ENCODE peak calls at places on chromosomes 11 and 22, in six cellular contexts. E, D, A, W, H and V are unnamed samples.
A peak's percentile ranks its signal among the peaks of the same experiment; 100 is the strongest.

GRCh38 chr11:63906585-63906984 is 10.4 kb downstream of the RCOR2 start:
- DNase-seq in W (peak; percentile 33), E (no peak), D (peak; percentile 70), H (no peak), A (no peak), V (no peak)

GRCh38 chr11:47184711-47185304 is 1.4 kb downstream of the PACSIN3 start:
- DNase-seq in E (no peak), A (no peak), D (peak; percentile 17), W (peak; percentile 33), H (no peak), V (no peak)

GRCh38 chr11:43825217-43825816 is 55.3 kb upstream of the ALKBH3 start:
- DNase-seq in W (peak; percentile 58), E (no peak), A (peak; percentile 28), D (peak; percentile 72), H (no peak), V (no peak)

GRCh38 chr11:116199182-116199581 is 573.6 kb downstream of the BUD13 start:
- DNase-seq in H (no peak), A (no peak), E (peak; percentile 77), W (no peak), D (no peak), V (no peak)

GRCh38 chr22:21449531-21450319 is 17.5 kb upstream of the TMEM191C start:
- DNase-seq in D (no peak), W (no peak), A (peak; percentile 12), H (no peak), E (no peak), V (no peak)

GRCh38 chr11:110490886-110491285 is 61.1 kb downstream of the FDX1 start:
- DNase-seq in A (no peak), H (peak; percentile 35), D (no peak), W (peak; percentile 87), E (no peak), V (no peak)

GRCh38 chr11:65793144-65793581 is 6.3 kb downstream of the OVOL1 start:
- DNase-seq in W (no peak), D (no peak), A (no peak), E (peak; percentile 49), H (no peak), V (no peak)

GRCh38 chr11:16967347-16967662 is 46.9 kb downstream of the PLEKHA7 start:
- DNase-seq in E (no peak), W (no peak), H (no peak), A (no peak), D (no peak), V (no peak)

GRCh38 chr11:88363566-88364169 is 26.1 kb upstream of the CTSC start:
- DNase-seq in A (no peak), E (no peak), W (peak; percentile 68), D (no peak), H (no peak), V (no peak)

GRCh38 chr11:28529540-28530410 is 421.6 kb downstream of the METTL15 start:
- DNase-seq in W (peak; percentile 88), D (peak; percentile 74), E (no peak), H (no peak), A (no peak), V (peak; percentile 47)

GRCh38 chr11:112219476-112220232 is 6.6 kb upstream of the PTS start:
- DNase-seq in D (peak; percentile 74), H (no peak), E (no peak), A (peak; percentile 58), W (peak; percentile 87), V (peak; percentile 47)

GRCh38 chr22:26618487-26618886 is 660 bp upstream of the CRYBB1 start:
- DNase-seq in D (no peak), H (no peak), W (no peak), E (no peak), A (no peak), V (no peak)

GRCh38 chr11:63608353-63609345 is 5.6 kb downstream of the PLAAT3 start:
- DNase-seq in A (no peak), D (no peak), H (peak; percentile 9), W (peak; percentile 86), E (no peak), V (peak; percentile 70)

GRCh38 chr11:79314906-79315689 is 125.7 kb downstream of the TENM4 start:
- DNase-seq in A (no peak), H (no peak), E (no peak), W (peak; percentile 19), D (peak; percentile 82), V (no peak)

GRCh38 chr11:24163146-24163545 is 333.7 kb upstream of the LUZP2 start:
- DNase-seq in W (no peak), E (no peak), H (no peak), A (no peak), D (no peak), V (no peak)

GRCh38 chr22:22720201-22720723 is 75.8 kb downstream of the GGTLC2 start:
- DNase-seq in E (no peak), H (no peak), A (no peak), D (peak; percentile 77), W (peak; percentile 76), V (no peak)
- H3K4me3 ChIP-seq in E (no peak overlapping the region), H (no peak overlapping the region), A (no peak overlapping the region), D (no peak overlapping the region), W (no peak overlapping the region), V (no peak overlapping the region)

DNA sequence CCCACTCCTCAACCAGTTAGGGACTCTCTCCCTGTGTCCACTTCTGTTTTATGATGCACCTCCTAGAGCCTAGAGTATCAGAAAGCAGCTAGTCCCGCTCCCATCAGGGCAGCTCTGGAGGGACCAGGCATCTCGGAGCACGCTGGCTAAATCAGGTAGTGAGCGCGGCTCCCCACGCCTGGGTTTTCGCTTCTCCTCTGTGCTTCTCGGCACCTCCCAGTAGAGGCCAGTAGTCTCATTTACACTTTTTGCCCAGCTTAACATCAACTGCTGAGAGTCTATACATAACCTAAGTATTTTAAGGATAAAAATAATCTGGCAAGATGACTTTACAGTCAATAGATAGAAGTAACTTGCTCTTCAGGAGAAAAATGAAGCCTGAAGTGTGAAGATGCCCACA is 473.8 kb downstream of the OPCML start:
- DNase-seq in E (no peak), A (no peak), H (no peak), W (no peak), D (peak; percentile 62), V (no peak)
- TF ChIP-seq CTCF in E (no peak), A (no peak), H (no peak), W (no peak), D (peak; percentile 37), V (no peak)

DNA sequence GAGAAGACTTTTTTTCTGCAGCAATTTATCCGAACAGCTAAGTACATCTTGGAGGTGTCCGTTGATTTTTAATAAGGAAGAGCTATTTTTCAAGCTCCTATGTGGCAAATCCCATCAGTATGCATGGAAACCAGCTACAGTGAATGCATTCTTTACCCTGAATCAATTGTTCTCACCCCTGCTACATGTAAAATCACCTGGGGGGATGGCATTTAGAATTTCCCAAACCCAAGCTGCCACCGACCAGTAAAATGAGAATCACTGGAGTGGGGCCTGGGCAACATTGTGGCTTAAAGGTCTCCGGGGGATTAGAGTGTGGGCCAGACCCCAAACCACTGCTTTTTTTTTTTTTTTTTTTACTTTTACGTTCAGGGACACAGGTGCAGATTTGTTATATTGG is 2.8 kb upstream of the ZNF195 start:
- DNase-seq in H (no peak), E (no peak), D (peak; percentile 45), A (no peak), W (no peak), V (no peak)
- H3K4me3 ChIP-seq in H (no peak overlapping the region), E (no peak overlapping the region), D (peak overlapping the region; percentile 84), A (no peak overlapping the region), W (no peak overlapping the region), V (no peak overlapping the region)

GRCh38 chr11:117643606-117644300 is 153.3 kb downstream of the DSCAML1 start:
- DNase-seq in H (no peak), E (no peak), A (no peak), W (no peak), D (no peak), V (no peak)
- TF ChIP-seq CTCF in H (no peak), E (no peak), A (no peak), W (no peak), D (no peak), V (no peak)

GRCh38 chr11:102561636-102562035 is 31.1 kb upstream of the MMP7 start:
- DNase-seq in W (no peak), D (no peak), H (no peak), A (no peak), E (no peak), V (no peak)
- H3K4me3 ChIP-seq in W (no peak overlapping the region), D (no peak overlapping the region), H (no peak overlapping the region), A (no peak overlapping the region), E (no peak overlapping the region), V (no peak overlapping the region)

DNA sequence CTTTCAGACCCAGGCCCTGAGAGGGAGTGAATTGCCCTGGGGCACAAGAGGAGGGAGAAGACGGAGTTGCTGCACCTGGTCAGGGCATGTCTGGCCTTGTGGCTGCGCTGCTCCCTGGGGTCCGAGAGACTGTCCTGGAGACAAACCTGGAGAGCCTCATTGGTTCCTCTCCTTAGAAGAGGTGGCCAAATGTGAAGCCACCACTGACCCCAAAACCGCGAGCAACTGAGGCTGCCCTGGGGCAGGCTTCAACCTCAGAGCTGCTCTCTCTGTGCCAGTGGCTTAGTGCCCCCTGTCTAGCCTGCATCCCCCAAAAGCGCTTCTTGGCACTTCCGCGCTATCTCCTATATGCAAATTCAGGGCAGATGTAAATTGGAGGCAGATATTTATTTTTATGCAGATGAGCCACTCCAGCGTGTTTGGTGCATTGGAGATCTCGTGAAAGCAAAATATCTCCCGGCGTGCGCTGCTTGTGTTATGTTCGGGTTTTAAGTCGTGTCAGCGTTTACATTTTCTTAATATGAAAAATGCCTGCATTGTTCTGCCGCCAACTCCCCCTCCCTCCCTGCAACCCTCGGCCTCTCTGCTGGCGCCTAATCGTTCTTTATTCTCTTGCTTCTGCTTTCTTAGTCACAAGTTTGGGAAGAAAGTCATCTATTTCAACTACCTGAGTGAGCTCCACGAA is 69.5 kb downstream of the ARHGAP8 start:
- DNase-seq in D (no peak), E (no peak), A (no peak), H (no peak), W (no peak), V (no peak)
- TF ChIP-seq CTCF in D (no peak), E (no peak), A (no peak), H (no peak), W (no peak), V (no peak)